ENCODE peak calls at places on chromosomes 2 and 18, in ten cellular contexts. M is NCI-H345; H is RWPE1; G is GM10248; J is H9; D is NCI-H774; B is HS-27A; F is stimulated activated CD8-positive, alpha-beta memory T cell treated with anti-CD3 and anti-CD28 coated beads, Interleukin-7, amount 100 ng/mL, for 1 hour; A is cardiac muscle cell; C is caudate nucleus. V is an unnamed sample.

GRCh38 chr18:60024345-60024744 is 124.5 kb downstream of the PMAIP1 start:
- DNase-seq in M (no peak), H (no peak), G (no peak), J (no peak), D (no peak), B (no peak), F (no peak), A (no peak), C (no peak), V (no peak)

GRCh38 chr18:26812462-26812861 is 53.0 kb downstream of the AQP4 start:
- DNase-seq in M (no peak), H (no peak), G (no peak), J (no peak), D (no peak), B (no peak), F (no peak), A (no peak), C (no peak), V (no peak)

GRCh38 chr2:56515399-56515798 is 331.6 kb downstream of the CCDC85A start:
- DNase-seq in M (peak), H (no peak), G (no peak), J (no peak), D (no peak), B (no peak), F (no peak), A (no peak), C (no peak), V (no peak)

GRCh38 chr2:46216213-46216612 is 81.0 kb upstream of the EPAS1 start:
- DNase-seq in M (no peak), H (no peak), G (no peak), J (no peak), D (no peak), B (no peak), F (no peak), A (no peak), C (no peak), V (no peak)

GRCh38 chr2:19883486-19883885 is 18.3 kb downstream of the TTC32 start:
- DNase-seq in M (no peak), H (no peak), G (no peak), J (no peak), D (no peak), B (no peak), F (no peak), A (no peak), C (no peak), V (peak)

GRCh38 chr18:62778976-62779869 is 63.9 kb downstream of the PHLPP1 start:
- DNase-seq in M (no peak), H (no peak), G (no peak), J (no peak), D (no peak), B (no peak), F (no peak), A (no peak), C (no peak), V (no peak)

GRCh38 chr2:120783371-120783791 is 47.7 kb downstream of the GLI2 start:
- DNase-seq in M (no peak), H (no peak), G (no peak), J (no peak), D (no peak), B (no peak), F (no peak), A (no peak), C (no peak), V (no peak)

GRCh38 chr2:10109311-10109710 is 13.2 kb upstream of the RRM2 start:
- DNase-seq in M (no peak), H (no peak), G (no peak), J (no peak), D (no peak), B (no peak), F (no peak), A (peak), C (no peak), V (no peak)

GRCh38 chr2:216274194-216274593 is 98.1 kb downstream of the MARCHF4 start:
- DNase-seq in M (no peak), H (no peak), G (no peak), J (no peak), D (no peak), B (no peak), F (no peak), A (no peak), C (no peak), V (no peak)

GRCh38 chr2:25401307-25402021 is 59.7 kb upstream of the DNMT3A start:
- DNase-seq in M (peak), H (no peak), G (no peak), J (no peak), D (peak), B (no peak), F (no peak), A (no peak), C (no peak), V (no peak)

GRCh38 chr2:176854062-176854461 is 358.5 kb upstream of the HNRNPA3 start:
- DNase-seq in M (no peak), H (no peak), G (no peak), J (no peak), D (no peak), B (no peak), F (no peak), A (no peak), C (no peak), V (no peak)

GRCh38 chr18:76821875-76822509 is 365 bp upstream of the ZNF236 start:
- DNase-seq in M (peak), H (peak), G (peak), J (no peak), D (no peak), B (no peak), F (peak), A (peak), C (peak), V (peak)

GRCh38 chr2:99238599-99238998 is 16.9 kb downstream of the LYG2 start:
- DNase-seq in M (no peak), H (no peak), G (no peak), J (no peak), D (no peak), B (no peak), F (no peak), A (no peak), C (no peak), V (no peak)

GRCh38 chr2:50433635-50434034 is 598.3 kb downstream of the NRXN1 start:
- DNase-seq in M (no peak), H (no peak), G (no peak), J (no peak), D (no peak), B (no peak), F (no peak), A (no peak), C (no peak), V (no peak)

GRCh38 chr18:8389391-8390340 is 219.6 kb upstream of the RAB12 start:
- DNase-seq in M (peak), H (peak), G (peak), J (peak), D (peak), B (peak), F (no peak), A (peak), C (no peak), V (peak)

GRCh38 chr2:62036761-62037250 is 131.3 kb downstream of the COMMD1 start:
- DNase-seq in M (peak), H (no peak), G (no peak), J (no peak), D (peak), B (no peak), F (no peak), A (no peak), C (no peak), V (no peak)

GRCh38 chr2:136381722-136382633 is 264.0 kb upstream of the CXCR4 start:
- DNase-seq in M (no peak), H (no peak), G (peak), J (no peak), D (no peak), B (no peak), F (peak), A (no peak), C (no peak), V (no peak)

GRCh38 chr2:129857200-129857599 is 122.3 kb upstream of the RAB6C start:
- DNase-seq in M (peak), H (no peak), G (no peak), J (no peak), D (no peak), B (no peak), F (no peak), A (no peak), C (no peak), V (no peak)

GRCh38 chr2:40556298-40556697 is 104.4 kb upstream of the SLC8A1 start:
- DNase-seq in M (no peak), H (no peak), G (no peak), J (no peak), D (no peak), B (no peak), F (no peak), A (no peak), C (no peak), V (no peak)

GRCh38 chr2:74575320-74575719 is 20.8 kb downstream of the DOK1 start:
- DNase-seq in M (no peak), H (no peak), G (no peak), J (no peak), D (no peak), B (no peak), F (no peak), A (no peak), C (no peak), V (no peak)

GRCh38 chr2:240430595-240430994 is 4.9 kb upstream of the GPC1 start:
- DNase-seq in M (no peak), H (no peak), G (no peak), J (peak), D (no peak), B (no peak), F (no peak), A (no peak), C (no peak), V (no peak)

GRCh38 chr2:241199286-241199685 is 10.8 kb downstream of the ANO7 start:
- DNase-seq in M (no peak), H (no peak), G (no peak), J (no peak), D (no peak), B (no peak), F (no peak), A (no peak), C (no peak), V (peak)

GRCh38 chr18:8299054-8299708 is 310.1 kb upstream of the RAB12 start:
- DNase-seq in M (peak), H (no peak), G (no peak), J (no peak), D (peak), B (no peak), F (no peak), A (no peak), C (no peak), V (no peak)

GRCh38 chr2:145652992-145653545 is 1133.2 kb upstream of the ZEB2 start:
- DNase-seq in M (no peak), H (peak), G (no peak), J (no peak), D (no peak), B (peak), F (no peak), A (peak), C (no peak), V (no peak)

GRCh38 chr2:68319397-68320117 is at the start of gene CNRIP1:
- DNase-seq in M (peak), H (peak), G (peak), J (peak), D (peak), B (peak), F (no peak), A (peak), C (peak), V (peak)

GRCh38 chr2:179551545-179552045 is 287.0 kb upstream of the SESTD1 start:
- DNase-seq in M (no peak), H (no peak), G (no peak), J (no peak), D (no peak), B (no peak), F (no peak), A (no peak), C (no peak), V (no peak)

GRCh38 chr18:6885992-6886823 is 156.7 kb downstream of the ARHGAP28 start:
- DNase-seq in M (peak), H (peak), G (peak), J (no peak), D (no peak), B (peak), F (no peak), A (peak), C (peak), V (peak)

GRCh38 chr2:99808801-99809200 is 319.0 kb upstream of the REV1 start:
- DNase-seq in M (no peak), H (peak), G (no peak), J (no peak), D (no peak), B (no peak), F (no peak), A (no peak), C (no peak), V (no peak)

GRCh38 chr2:136612079-136612478 is 153.3 kb upstream of the THSD7B start:
- DNase-seq in M (no peak), H (no peak), G (no peak), J (no peak), D (no peak), B (no peak), F (no peak), A (no peak), C (no peak), V (no peak)

GRCh38 chr2:231387904-231388724 is 7.4 kb upstream of the B3GNT7 start:
- DNase-seq in M (no peak), H (no peak), G (no peak), J (no peak), D (no peak), B (no peak), F (no peak), A (peak), C (peak), V (peak)

GRCh38 chr2:9574314-9574713 is 18.7 kb upstream of the ADAM17 start:
- DNase-seq in M (no peak), H (no peak), G (no peak), J (no peak), D (no peak), B (no peak), F (no peak), A (no peak), C (no peak), V (no peak)

GRCh38 chr2:41966920-41967319 is 80.9 kb upstream of the PKDCC start:
- DNase-seq in M (no peak), H (no peak), G (no peak), J (no peak), D (no peak), B (no peak), F (no peak), A (no peak), C (no peak), V (peak)

GRCh38 chr2:43169091-43169936 is 57.1 kb downstream of the ZFP36L2 start:
- DNase-seq in M (no peak), H (peak), G (peak), J (peak), D (no peak), B (no peak), F (no peak), A (no peak), C (no peak), V (peak)

GRCh38 chr2:226660524-226660923 is 139.1 kb downstream of the IRS1 start:
- DNase-seq in M (no peak), H (no peak), G (no peak), J (no peak), D (no peak), B (no peak), F (no peak), A (peak), C (no peak), V (no peak)

GRCh38 chr2:232463701-232464533 is 8.0 kb downstream of the ALPI start:
- DNase-seq in M (no peak), H (no peak), G (no peak), J (no peak), D (no peak), B (no peak), F (no peak), A (no peak), C (no peak), V (peak)

GRCh38 chr2:219314804-219315468 is 5.7 kb upstream of the PTPRN start:
- DNase-seq in M (no peak), H (no peak), G (no peak), J (no peak), D (no peak), B (no peak), F (no peak), A (no peak), C (no peak), V (no peak)

GRCh38 chr2:181586569-181587076 is 70.3 kb downstream of the CERKL start:
- DNase-seq in M (peak), H (peak), G (peak), J (no peak), D (peak), B (no peak), F (no peak), A (no peak), C (no peak), V (no peak)

GRCh38 chr2:195716466-195716865 is 59.4 kb downstream of the SLC39A10 start:
- DNase-seq in M (no peak), H (no peak), G (no peak), J (no peak), D (no peak), B (no peak), F (no peak), A (no peak), C (no peak), V (no peak)

GRCh38 chr2:104768694-104769093 is 85.2 kb upstream of the POU3F3 start:
- DNase-seq in M (no peak), H (no peak), G (no peak), J (no peak), D (no peak), B (no peak), F (no peak), A (no peak), C (no peak), V (no peak)

V was measured in endodermal cell.